ENCODE peak calls at places on chromosomes 2 and 18, in six cellular contexts. U, J, W, C, Q and S are unnamed samples.

GRCh38 chr2:31058096-31058843 is 80.0 kb downstream of the GALNT14 start:
- DNase-seq in Q (no peak), J (no peak), C (no peak), W (no peak), U (no peak), S (no peak)

GRCh38 chr2:72130671-72131360 is 16.8 kb downstream of the CYP26B1 start:
- DNase-seq in C (no peak), W (no peak), Q (no peak), J (no peak), U (no peak), S (peak; percentile 60)

GRCh38 chr2:169513926-169514325 is 4.4 kb downstream of the KLHL41 start:
- DNase-seq in W (peak; percentile 15), J (no peak), U (no peak), C (peak; percentile 30), Q (no peak), S (no peak)

GRCh38 chr2:218785103-218785502 is 3.2 kb downstream of the CYP27A1 start:
- DNase-seq in Q (no peak), W (no peak), J (no peak), C (peak; percentile 58), U (no peak), S (no peak)

GRCh38 chr18:32771871-32772499 is 838 bp downstream of the KLHL14 start:
- DNase-seq in C (no peak), W (no peak), U (peak; percentile 75), Q (no peak), J (no peak), S (peak; percentile 70)

GRCh38 chr2:172095146-172095904 is 7.4 kb downstream of the DLX2 start:
- DNase-seq in W (no peak), U (peak; percentile 74), C (no peak), J (no peak), Q (no peak), S (peak; percentile 85)

GRCh38 chr2:136407952-136408318 is 290.0 kb upstream of the CXCR4 start:
- DNase-seq in C (no peak), W (no peak), J (no peak), Q (no peak), U (no peak), S (peak; percentile 8)

GRCh38 chr2:10897956-10898355 is 13.8 kb upstream of the KCNF1 start:
- DNase-seq in J (no peak), Q (no peak), C (no peak), U (no peak), W (no peak), S (no peak)

GRCh38 chr2:233098615-233099014 is 38.5 kb downstream of the INPP5D start:
- DNase-seq in U (peak; percentile 60), J (peak; percentile 10), W (no peak), Q (no peak), C (peak; percentile 31), S (peak; percentile 73)

GRCh38 chr18:59649575-59649974 is 47.6 kb downstream of the CCBE1 start:
- DNase-seq in J (no peak), Q (no peak), U (no peak), C (no peak), W (no peak), S (no peak)

GRCh38 chr18:51953521-51953920 is 386.5 kb upstream of the DCC start:
- DNase-seq in Q (peak; percentile 83), W (no peak), J (no peak), C (no peak), U (no peak), S (no peak)

GRCh38 chr18:2978626-2979025 is 34.3 kb downstream of the LPIN2 start:
- DNase-seq in Q (no peak), C (no peak), J (no peak), U (no peak), W (no peak), S (no peak)

GRCh38 chr2:222283634-222284033 is 15.2 kb downstream of the PAX3 start:
- DNase-seq in Q (no peak), W (no peak), C (no peak), U (no peak), J (no peak), S (peak; percentile 70)

GRCh38 chr2:37652199-37652640 is 19.2 kb downstream of the CDC42EP3 start:
- DNase-seq in J (peak; percentile 69), Q (no peak), W (no peak), C (no peak), U (no peak), S (no peak)

GRCh38 chr2:109239720-109240119 is 110.7 kb downstream of the SH3RF3 start:
- DNase-seq in J (no peak), W (no peak), C (no peak), Q (no peak), U (no peak), S (no peak)

GRCh38 chr18:48635806-48636205 is 97.0 kb downstream of the CTIF start:
- DNase-seq in Q (no peak), W (no peak), U (no peak), C (no peak), J (no peak), S (no peak)

GRCh38 chr2:21656330-21657075 is 532.7 kb downstream of the TDRD15 start:
- DNase-seq in U (no peak), Q (no peak), C (no peak), J (no peak), W (no peak), S (no peak)

GRCh38 chr2:3642521-3643215 is 15.3 kb upstream of the ALLC start:
- DNase-seq in C (no peak), U (no peak), W (no peak), J (no peak), Q (no peak), S (no peak)

GRCh38 chr2:18557121-18557520 is 3.3 kb downstream of the RDH14 start:
- DNase-seq in W (no peak), Q (no peak), U (no peak), J (no peak), C (no peak), S (no peak)

GRCh38 chr2:6934758-6935638 is 17.8 kb downstream of the RNF144A start:
- DNase-seq in C (no peak), J (no peak), U (no peak), W (no peak), Q (no peak), S (no peak)

GRCh38 chr2:238816296-238816695 is 31.6 kb upstream of the TWIST2 start:
- DNase-seq in Q (no peak), J (no peak), W (no peak), U (no peak), C (no peak), S (no peak)

GRCh38 chr18:55093295-55093694 is 134.0 kb upstream of the CCDC68 start:
- DNase-seq in U (no peak), J (no peak), W (no peak), Q (no peak), C (no peak), S (no peak)

GRCh38 chr18:76380791-76381405 is 114.1 kb downstream of the ZNF516 start:
- DNase-seq in J (peak; percentile 35), W (peak; percentile 76), U (no peak), C (no peak), Q (no peak), S (peak; percentile 88)

GRCh38 chr2:239383036-239383795 is 17.6 kb downstream of the HDAC4 start:
- DNase-seq in U (no peak), C (no peak), J (no peak), Q (no peak), W (no peak), S (no peak)

DNA sequence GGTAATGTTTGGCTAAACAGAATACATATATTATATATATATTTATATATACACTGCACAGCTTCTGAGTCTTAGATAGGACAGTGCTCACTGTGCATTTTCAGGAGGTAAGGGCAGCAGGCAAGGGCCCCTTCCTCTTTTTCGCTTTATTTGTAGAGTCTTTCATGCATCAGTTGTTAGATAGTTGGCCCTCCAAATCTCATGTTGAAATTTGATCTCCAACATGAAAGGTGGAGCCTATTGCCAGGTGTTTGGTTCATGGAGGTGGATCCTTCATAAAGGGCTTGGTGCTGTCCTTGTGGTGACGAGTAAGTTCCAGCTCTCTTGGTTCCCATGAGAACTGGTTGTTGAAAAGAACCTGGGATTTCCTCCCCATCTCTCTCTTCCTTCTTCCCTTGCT is 48.1 kb downstream of the TSN start:
- DNase-seq in Q (no peak), J (no peak), U (no peak), C (no peak), W (no peak), S (peak; percentile 27)
- H2AFZ ChIP-seq in Q (peak overlapping the region; percentile 53), J (no peak overlapping the region), U (no peak overlapping the region), C (no peak overlapping the region), W (no peak overlapping the region), S (no peak overlapping the region)

GRCh38 chr2:192983173-192983572 is 788.4 kb upstream of the TMEFF2 start:
- DNase-seq in C (no peak), J (no peak), W (no peak), Q (no peak), U (no peak), S (no peak)

GRCh38 chr2:192978317-192978874 is 783.7 kb upstream of the TMEFF2 start:
- DNase-seq in Q (no peak), C (no peak), J (no peak), U (peak; percentile 44), W (no peak), S (no peak)
- TF ChIP-seq REST in Q (no peak), C (no peak), J (no peak), U (no peak), W (no peak), S (no peak)

GRCh38 chr18:8863427-8863826 is 158.1 kb downstream of the MTCL1 start:
- DNase-seq in C (no peak), Q (no peak), U (no peak), J (no peak), W (no peak), S (no peak)

GRCh38 chr18:8857806-8858205 is 152.4 kb downstream of the MTCL1 start:
- DNase-seq in W (no peak), Q (no peak), U (no peak), C (no peak), J (no peak), S (no peak)

GRCh38 chr18:8858888-8859511 is 153.6 kb downstream of the MTCL1 start:
- DNase-seq in Q (no peak), U (no peak), C (no peak), J (no peak), W (no peak), S (no peak)

GRCh38 chr18:8856769-8857393 is 151.5 kb downstream of the MTCL1 start:
- DNase-seq in C (no peak), J (no peak), W (peak; percentile 29), Q (no peak), U (no peak), S (peak; percentile 25)

GRCh38 chr18:8860845-8861642 is 155.7 kb downstream of the MTCL1 start:
- DNase-seq in U (no peak), C (no peak), J (no peak), Q (no peak), W (no peak), S (no peak)
- H2AFZ ChIP-seq in U (no peak overlapping the region), C (no peak overlapping the region), J (no peak overlapping the region), Q (no peak overlapping the region), W (peak overlapping the region; percentile 29), S (peak overlapping the region; percentile 43)

DNA sequence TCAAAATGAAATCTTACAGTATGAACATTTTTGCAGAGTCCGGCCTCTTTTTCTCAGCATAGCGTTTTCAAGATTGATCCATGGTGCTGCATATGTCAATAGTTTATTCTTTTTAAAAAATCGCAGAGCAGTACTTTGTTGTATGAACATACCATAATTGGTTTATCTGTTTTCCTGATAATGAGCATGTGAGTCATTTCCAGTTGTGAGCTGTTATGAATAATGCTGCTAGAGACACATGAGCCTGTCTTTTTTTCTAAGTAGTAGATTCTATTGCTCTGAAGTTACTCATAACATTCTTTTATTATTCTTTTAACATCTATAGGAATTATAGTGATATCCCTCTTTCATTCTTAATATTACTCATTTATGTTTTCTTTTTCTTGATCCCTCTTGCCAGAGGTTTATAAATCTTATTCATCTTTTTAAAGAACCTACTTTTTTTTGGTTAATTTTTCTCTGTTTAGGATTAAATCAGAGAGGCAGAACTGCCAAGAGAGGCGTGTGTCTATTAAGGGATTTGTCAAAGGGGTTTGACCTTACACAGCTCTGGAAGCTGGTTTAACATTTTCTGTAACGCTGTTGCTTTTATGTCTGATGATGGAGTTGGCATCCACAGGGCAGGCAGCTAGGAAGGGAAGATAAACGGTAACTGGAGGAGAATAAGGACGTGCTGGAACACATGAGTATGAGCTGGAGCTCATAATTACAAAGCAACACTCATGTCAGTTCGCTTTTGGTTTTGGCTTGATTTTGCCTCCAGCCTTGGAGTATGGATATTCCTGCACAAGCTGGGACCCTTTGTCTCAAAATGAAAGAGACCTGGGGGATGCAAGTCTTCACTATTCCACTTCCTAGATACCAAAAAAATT is 47.5 kb downstream of the MGAT5 start:
- DNase-seq in U (no peak), W (no peak), J (no peak), Q (no peak), C (no peak), S (no peak)
- TF ChIP-seq REST in U (no peak), W (no peak), J (no peak), Q (no peak), C (no peak), S (no peak)